ENCODE peak calls at places on chromosomes 2 and 18, in eight cellular contexts. One of them, this sample, is unnamed. For H3K9me3, the result is how much of the 10 kb centered on the place peaks cover.

GRCh38 chr2:105391763-105392662 is 6.8 kb downstream of the FHL2 start:
- DNase-seq in heart right ventricle: no peak
- DNase-seq in HCT116: no peak
- DNase-seq in NT2/D1: no peak
- DNase-seq in CD8-positive, alpha-beta memory T cell: no peak
- DNase-seq in AG04450: no peak
- DNase-seq in left ventricle myocardium inferior: no peak
- DNase-seq in IMR-90: no peak
- DNase-seq in this sample: no peak

GRCh38 chr2:101380376-101380775 is 6.9 kb downstream of the CREG2 start:
- DNase-seq in IMR-90: peak
- DNase-seq in left ventricle myocardium inferior: peak
- DNase-seq in NT2/D1: no peak
- DNase-seq in AG04450: peak
- DNase-seq in HCT116: no peak
- DNase-seq in CD8-positive, alpha-beta memory T cell: no peak
- DNase-seq in heart right ventricle: peak
- DNase-seq in this sample: no peak

GRCh38 chr2:3605013-3605961 is 10.4 kb downstream of the COLEC11 start:
- DNase-seq in heart right ventricle: no peak
- DNase-seq in IMR-90: no peak
- DNase-seq in NT2/D1: no peak
- DNase-seq in HCT116: peak
- DNase-seq in CD8-positive, alpha-beta memory T cell: peak
- DNase-seq in AG04450: no peak
- DNase-seq in left ventricle myocardium inferior: no peak
- DNase-seq in this sample: no peak

GRCh38 chr18:8943900-8944870 is 158.3 kb upstream of the NDUFV2 start:
- DNase-seq in CD8-positive, alpha-beta memory T cell: no peak
- DNase-seq in IMR-90: peak
- DNase-seq in left ventricle myocardium inferior: no peak
- DNase-seq in AG04450: peak
- DNase-seq in HCT116: no peak
- DNase-seq in heart right ventricle: peak
- DNase-seq in NT2/D1: no peak
- DNase-seq in this sample: no peak

GRCh38 chr2:84880645-84881521 is at the start of gene TRABD2A:
- DNase-seq in HCT116: no peak
- DNase-seq in heart right ventricle: no peak
- DNase-seq in CD8-positive, alpha-beta memory T cell: peak
- DNase-seq in IMR-90: peak
- DNase-seq in left ventricle myocardium inferior: no peak
- DNase-seq in NT2/D1: no peak
- DNase-seq in AG04450: no peak
- DNase-seq in this sample: peak

GRCh38 chr2:221429741-221430491 is 142.2 kb downstream of the EPHA4 start:
- DNase-seq in IMR-90: peak
- DNase-seq in heart right ventricle: peak
- DNase-seq in AG04450: no peak
- DNase-seq in CD8-positive, alpha-beta memory T cell: no peak
- DNase-seq in HCT116: no peak
- DNase-seq in left ventricle myocardium inferior: peak
- DNase-seq in NT2/D1: no peak
- DNase-seq in this sample: no peak

GRCh38 chr2:151862688-151863087 is 34.5 kb upstream of the ARL5A start:
- DNase-seq in heart right ventricle: no peak
- DNase-seq in NT2/D1: no peak
- DNase-seq in HCT116: no peak
- DNase-seq in left ventricle myocardium inferior: no peak
- DNase-seq in AG04450: no peak
- DNase-seq in IMR-90: no peak
- DNase-seq in CD8-positive, alpha-beta memory T cell: no peak
- DNase-seq in this sample: no peak

GRCh38 chr18:44884446-44884845 is 203.8 kb downstream of the SETBP1 start:
- DNase-seq in IMR-90: no peak
- DNase-seq in heart right ventricle: no peak
- DNase-seq in left ventricle myocardium inferior: no peak
- DNase-seq in HCT116: no peak
- DNase-seq in AG04450: no peak
- DNase-seq in CD8-positive, alpha-beta memory T cell: no peak
- DNase-seq in NT2/D1: no peak
- DNase-seq in this sample: no peak

GRCh38 chr2:230416061-230416721 is at the start of gene SP100:
- DNase-seq in left ventricle myocardium inferior: peak
- DNase-seq in CD8-positive, alpha-beta memory T cell: peak
- DNase-seq in AG04450: peak
- DNase-seq in IMR-90: peak
- DNase-seq in HCT116: peak
- DNase-seq in NT2/D1: no peak
- DNase-seq in heart right ventricle: peak
- DNase-seq in this sample: peak

GRCh38 chr18:43830303-43830702 is 553.0 kb upstream of the SYT4 start:
- DNase-seq in heart right ventricle: no peak
- DNase-seq in HCT116: no peak
- DNase-seq in NT2/D1: no peak
- DNase-seq in AG04450: no peak
- DNase-seq in IMR-90: no peak
- DNase-seq in CD8-positive, alpha-beta memory T cell: no peak
- DNase-seq in left ventricle myocardium inferior: no peak
- DNase-seq in this sample: no peak

GRCh38 chr18:43826215-43826614 is 548.9 kb upstream of the SYT4 start:
- DNase-seq in AG04450: no peak
- DNase-seq in left ventricle myocardium inferior: no peak
- DNase-seq in CD8-positive, alpha-beta memory T cell: no peak
- DNase-seq in IMR-90: no peak
- DNase-seq in heart right ventricle: no peak
- DNase-seq in NT2/D1: no peak
- DNase-seq in HCT116: no peak
- DNase-seq in this sample: no peak

GRCh38 chr18:43830905-43831304 is 553.6 kb upstream of the SYT4 start:
- DNase-seq in AG04450: no peak
- DNase-seq in CD8-positive, alpha-beta memory T cell: no peak
- DNase-seq in IMR-90: no peak
- DNase-seq in HCT116: no peak
- DNase-seq in heart right ventricle: no peak
- DNase-seq in NT2/D1: no peak
- DNase-seq in left ventricle myocardium inferior: no peak
- DNase-seq in this sample: no peak
- H3K9me3 ChIP-seq in AG04450: under half
- H3K9me3 ChIP-seq in CD8-positive, alpha-beta memory T cell: under half
- H3K9me3 ChIP-seq in IMR-90: under half
- H3K9me3 ChIP-seq in HCT116: under half
- H3K9me3 ChIP-seq in heart right ventricle: under half
- H3K9me3 ChIP-seq in NT2/D1: under half
- H3K9me3 ChIP-seq in left ventricle myocardium inferior: under half
- H3K9me3 ChIP-seq in this sample: under half

GRCh38 chr18:78125497-78125896 is 854.1 kb upstream of the SALL3 start:
- DNase-seq in heart right ventricle: no peak
- DNase-seq in NT2/D1: no peak
- DNase-seq in HCT116: no peak
- DNase-seq in CD8-positive, alpha-beta memory T cell: no peak
- DNase-seq in left ventricle myocardium inferior: no peak
- DNase-seq in AG04450: no peak
- DNase-seq in IMR-90: no peak
- DNase-seq in this sample: no peak
- H3K9me3 ChIP-seq in heart right ventricle: under half
- H3K9me3 ChIP-seq in NT2/D1: under half
- H3K9me3 ChIP-seq in HCT116: half or more
- H3K9me3 ChIP-seq in CD8-positive, alpha-beta memory T cell: under half
- H3K9me3 ChIP-seq in left ventricle myocardium inferior: under half
- H3K9me3 ChIP-seq in AG04450: half or more
- H3K9me3 ChIP-seq in IMR-90: half or more
- H3K9me3 ChIP-seq in this sample: under half

DNA sequence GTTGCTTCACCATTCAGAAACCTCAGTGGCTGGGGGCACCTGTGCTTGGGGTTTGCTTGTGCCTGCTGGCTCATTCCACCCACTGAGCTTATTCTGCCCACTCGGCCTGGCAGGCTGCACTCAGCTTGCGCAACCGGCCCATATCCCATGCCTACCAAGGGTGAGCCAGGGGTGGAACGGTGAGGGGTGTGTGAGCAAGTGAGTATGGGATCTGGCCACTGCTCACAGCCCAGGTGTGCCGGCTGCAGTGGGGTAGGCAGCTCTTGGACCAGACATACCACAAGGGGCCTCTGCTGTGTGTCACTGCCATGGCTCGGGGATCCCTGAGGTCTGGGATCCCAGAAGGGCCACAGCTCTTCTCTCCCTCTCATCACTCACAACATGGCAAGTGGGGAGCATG is 1000.5 kb upstream of the CRIM1 start:
- DNase-seq in heart right ventricle: no peak
- DNase-seq in AG04450: no peak
- DNase-seq in HCT116: no peak
- DNase-seq in IMR-90: no peak
- DNase-seq in CD8-positive, alpha-beta memory T cell: no peak
- DNase-seq in left ventricle myocardium inferior: no peak
- DNase-seq in NT2/D1: no peak
- DNase-seq in this sample: no peak
- H3K9me3 ChIP-seq in heart right ventricle: under half
- H3K9me3 ChIP-seq in AG04450: under half
- H3K9me3 ChIP-seq in HCT116: under half
- H3K9me3 ChIP-seq in IMR-90: under half
- H3K9me3 ChIP-seq in CD8-positive, alpha-beta memory T cell: under half
- H3K9me3 ChIP-seq in left ventricle myocardium inferior: under half
- H3K9me3 ChIP-seq in NT2/D1: under half
- H3K9me3 ChIP-seq in this sample: under half

DNA sequence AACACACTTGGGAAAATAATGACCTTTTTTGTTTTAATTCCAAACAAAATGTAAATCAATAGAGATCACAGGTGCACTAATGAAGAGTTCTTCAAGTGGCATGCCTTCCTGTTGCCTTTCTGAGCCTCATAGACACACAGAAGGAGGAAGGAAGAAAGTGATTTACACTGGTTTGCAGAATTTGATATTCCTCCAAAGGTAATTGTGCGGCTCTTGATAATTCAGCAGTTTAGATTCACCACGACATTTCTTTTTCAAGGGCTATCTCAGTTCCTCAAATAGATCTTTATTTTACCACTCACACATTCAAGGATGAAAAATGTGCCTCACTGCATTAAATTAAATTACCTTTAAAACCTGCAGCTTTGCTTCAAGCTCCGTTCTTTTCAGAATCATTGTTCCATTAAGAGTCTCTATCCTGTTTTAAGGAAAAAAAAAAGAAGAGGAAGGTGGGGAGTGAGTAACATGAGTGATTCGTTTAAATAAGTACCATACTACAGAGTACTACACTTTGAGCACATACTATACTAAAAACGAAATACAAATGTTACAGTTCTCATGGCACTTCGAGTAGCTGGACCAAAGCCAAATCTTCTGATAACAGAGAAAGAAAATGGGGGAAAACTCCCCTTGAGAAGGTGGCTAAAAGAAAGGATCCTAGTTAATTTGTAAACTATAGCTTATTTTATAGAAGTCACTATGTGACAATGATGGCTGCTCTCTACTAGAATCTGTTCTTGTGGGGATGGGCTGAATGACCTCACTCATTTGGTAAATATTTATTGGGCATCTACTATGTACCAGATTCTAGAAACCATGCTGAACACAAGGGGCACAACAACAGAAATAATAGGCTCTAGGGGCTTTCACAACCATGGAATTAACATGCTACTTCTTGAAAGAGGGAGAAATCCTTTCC is 16.6 kb downstream of the CYTIP start:
- DNase-seq in AG04450: no peak
- DNase-seq in NT2/D1: no peak
- DNase-seq in heart right ventricle: no peak
- DNase-seq in IMR-90: no peak
- DNase-seq in left ventricle myocardium inferior: no peak
- DNase-seq in CD8-positive, alpha-beta memory T cell: no peak
- DNase-seq in HCT116: no peak
- DNase-seq in this sample: no peak
- H3K9me3 ChIP-seq in AG04450: under half
- H3K9me3 ChIP-seq in NT2/D1: under half
- H3K9me3 ChIP-seq in heart right ventricle: under half
- H3K9me3 ChIP-seq in IMR-90: under half
- H3K9me3 ChIP-seq in left ventricle myocardium inferior: under half
- H3K9me3 ChIP-seq in CD8-positive, alpha-beta memory T cell: under half
- H3K9me3 ChIP-seq in HCT116: under half
- H3K9me3 ChIP-seq in this sample: under half

DNA sequence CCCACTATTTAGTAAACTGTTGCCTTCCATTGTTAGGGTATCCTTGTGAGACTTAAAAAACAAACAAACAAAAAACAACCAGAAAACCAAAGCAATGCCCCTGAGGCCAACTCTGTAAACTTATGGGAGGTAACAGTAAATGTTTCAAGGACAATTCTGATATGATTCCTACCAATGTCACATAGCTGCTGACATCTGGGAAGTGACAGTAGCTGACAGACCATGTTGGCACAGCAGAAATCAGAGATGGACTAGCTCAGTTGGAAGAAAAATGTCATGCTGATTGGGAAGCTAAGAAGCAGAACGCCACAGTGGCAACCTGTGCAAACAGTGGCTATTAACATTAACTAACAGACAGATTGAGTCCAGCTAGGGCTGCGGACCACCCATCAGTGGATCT is 180.4 kb downstream of the PARD3B start:
- DNase-seq in HCT116: no peak
- DNase-seq in CD8-positive, alpha-beta memory T cell: no peak
- DNase-seq in AG04450: no peak
- DNase-seq in NT2/D1: no peak
- DNase-seq in heart right ventricle: no peak
- DNase-seq in left ventricle myocardium inferior: no peak
- DNase-seq in IMR-90: no peak
- DNase-seq in this sample: no peak
- H3K9me3 ChIP-seq in HCT116: under half
- H3K9me3 ChIP-seq in CD8-positive, alpha-beta memory T cell: under half
- H3K9me3 ChIP-seq in AG04450: under half
- H3K9me3 ChIP-seq in NT2/D1: under half
- H3K9me3 ChIP-seq in heart right ventricle: under half
- H3K9me3 ChIP-seq in left ventricle myocardium inferior: under half
- H3K9me3 ChIP-seq in IMR-90: under half
- H3K9me3 ChIP-seq in this sample: under half

DNA sequence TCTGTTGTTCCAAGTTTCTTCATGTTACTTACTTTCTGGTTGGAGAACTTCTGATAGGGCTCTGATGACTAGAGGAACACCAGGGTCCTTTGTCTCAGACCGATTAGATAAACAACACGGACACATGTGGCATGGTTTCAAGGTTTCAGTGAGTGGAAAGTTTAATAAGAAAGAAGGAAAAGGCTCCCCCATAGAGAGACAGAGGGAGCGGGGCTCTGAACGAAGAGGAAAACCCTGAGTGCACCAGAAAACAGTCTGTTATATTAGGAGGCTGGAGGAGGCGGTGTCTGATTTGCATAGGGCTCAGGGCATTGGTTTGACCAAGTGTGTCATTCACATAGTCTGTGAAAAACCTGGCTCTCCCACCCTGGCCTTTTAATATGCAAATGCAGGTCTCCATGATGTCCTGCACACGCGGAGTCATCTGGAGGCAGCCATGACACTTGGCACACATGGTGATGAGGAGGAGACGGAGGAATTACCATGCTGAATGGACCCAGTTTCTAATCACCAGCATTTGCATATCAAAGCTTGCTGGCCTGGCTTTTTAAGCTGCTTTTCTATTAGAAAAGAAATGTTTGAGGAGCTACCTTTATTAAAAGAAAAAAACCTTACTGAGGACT is 94.2 kb downstream of the PTPN4 start:
- DNase-seq in CD8-positive, alpha-beta memory T cell: no peak
- DNase-seq in IMR-90: no peak
- DNase-seq in heart right ventricle: no peak
- DNase-seq in HCT116: no peak
- DNase-seq in left ventricle myocardium inferior: no peak
- DNase-seq in AG04450: no peak
- DNase-seq in NT2/D1: no peak
- DNase-seq in this sample: no peak
- H3K9me3 ChIP-seq in CD8-positive, alpha-beta memory T cell: under half
- H3K9me3 ChIP-seq in IMR-90: under half
- H3K9me3 ChIP-seq in heart right ventricle: under half
- H3K9me3 ChIP-seq in HCT116: under half
- H3K9me3 ChIP-seq in left ventricle myocardium inferior: under half
- H3K9me3 ChIP-seq in AG04450: under half
- H3K9me3 ChIP-seq in NT2/D1: half or more
- H3K9me3 ChIP-seq in this sample: under half